ENCODE peak calls at places on chromosomes 2 and 18, in nine cellular contexts. G is tibial artery, V is WTC11, X is OCI-LY7, W is vagina, P is Panc1, Z is uterus, M is HCT116, E is GM10248. C is an unnamed sample.

GRCh38 chr2:35347561-35347960 is 1008.0 kb upstream of the CRIM1 start:
- DNase-seq in G (no peak), V (no peak), X (no peak), W (no peak), P (no peak), Z (no peak), M (no peak), E (no peak), C (no peak)

GRCh38 chr18:73136134-73136533 is 268.3 kb upstream of the NETO1 start:
- DNase-seq in G (no peak), V (no peak), X (no peak), W (no peak), P (no peak), Z (no peak), M (no peak), E (peak), C (no peak)

GRCh38 chr2:146119586-146119985 is 1599.7 kb upstream of the ZEB2 start:
- DNase-seq in G (no peak), V (no peak), X (no peak), W (no peak), P (no peak), Z (no peak), M (no peak), E (no peak), C (no peak)

GRCh38 chr2:189260361-189260761 is 80.8 kb upstream of the COL5A2 start:
- DNase-seq in G (no peak), V (no peak), X (no peak), W (no peak), P (no peak), Z (no peak), M (no peak), E (no peak), C (no peak)

GRCh38 chr2:177467646-177468045 is 75.1 kb downstream of the AGPS start:
- DNase-seq in G (no peak), V (no peak), X (no peak), W (no peak), P (no peak), Z (no peak), M (no peak), E (no peak), C (no peak)

GRCh38 chr2:146324954-146325353 is 1519.9 kb upstream of the ACVR2A start:
- DNase-seq in G (no peak), V (no peak), X (no peak), W (no peak), P (no peak), Z (no peak), M (no peak), E (no peak), C (no peak)

GRCh38 chr2:6863792-6864191 is 1.9 kb downstream of the CMPK2 start:
- DNase-seq in G (no peak), V (no peak), X (no peak), W (no peak), P (no peak), Z (peak), M (no peak), E (no peak), C (no peak)

GRCh38 chr2:162890690-162891311 is 52.2 kb upstream of the KCNH7 start:
- DNase-seq in G (no peak), V (peak), X (peak), W (no peak), P (peak), Z (no peak), M (peak), E (peak), C (peak)

GRCh38 chr2:8575810-8576423 is 105.9 kb upstream of the ID2 start:
- DNase-seq in G (no peak), V (no peak), X (peak), W (peak), P (no peak), Z (no peak), M (no peak), E (no peak), C (no peak)

GRCh38 chr2:68734688-68735525 is at the start of gene ARHGAP25:
- DNase-seq in G (no peak), V (no peak), X (peak), W (peak), P (no peak), Z (no peak), M (no peak), E (peak), C (no peak)

GRCh38 chr2:183284606-183285005 is 160.4 kb downstream of the NUP35 start:
- DNase-seq in G (no peak), V (no peak), X (no peak), W (no peak), P (no peak), Z (no peak), M (no peak), E (no peak), C (no peak)

GRCh38 chr2:30522421-30522820 is 75.4 kb downstream of the LCLAT1 start:
- DNase-seq in G (no peak), V (no peak), X (no peak), W (no peak), P (no peak), Z (no peak), M (no peak), E (no peak), C (no peak)

GRCh38 chr2:195411219-195411687 is 245.8 kb upstream of the SLC39A10 start:
- DNase-seq in G (no peak), V (no peak), X (no peak), W (no peak), P (no peak), Z (no peak), M (no peak), E (no peak), C (no peak)

GRCh38 chr2:217928324-217929293 is 74.2 kb downstream of the TNS1 start:
- DNase-seq in G (peak), V (no peak), X (no peak), W (no peak), P (no peak), Z (peak), M (no peak), E (no peak), C (no peak)

GRCh38 chr2:25756444-25757022 is 83.2 kb upstream of the DTNB start:
- DNase-seq in G (no peak), V (no peak), X (no peak), W (no peak), P (no peak), Z (no peak), M (no peak), E (no peak), C (no peak)

GRCh38 chr18:71583291-71583690 is 960.9 kb downstream of the CBLN2 start:
- DNase-seq in G (no peak), V (no peak), X (no peak), W (no peak), P (no peak), Z (no peak), M (no peak), E (no peak), C (no peak)
- TF ChIP-seq CTCF in G (no peak), V (no peak), X (no peak), W (no peak), P (no peak), Z (no peak), M (no peak), E (no peak), C (no peak)

DNA sequence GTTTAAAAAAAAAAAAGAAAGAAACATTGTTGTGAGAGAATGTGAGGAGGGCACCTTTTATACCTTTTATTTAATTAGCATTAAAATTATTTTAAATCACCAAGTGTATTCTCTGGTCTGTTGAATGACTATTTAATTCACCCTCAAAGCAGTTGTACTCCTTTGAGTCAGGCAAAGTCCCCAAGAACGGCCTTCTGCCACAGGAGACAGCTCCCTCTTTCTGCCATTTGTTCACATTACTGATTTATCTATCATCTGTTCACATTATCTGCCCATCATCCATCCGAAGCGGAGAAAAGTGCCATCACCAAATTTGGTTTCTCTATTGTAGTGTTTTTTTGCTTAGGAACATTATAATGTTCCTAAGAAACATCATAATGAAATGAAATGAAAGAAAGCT is 240.7 kb upstream of the DPP10 start:
- DNase-seq in G (no peak), V (no peak), X (peak), W (no peak), P (no peak), Z (no peak), M (no peak), E (no peak), C (no peak)
- TF ChIP-seq CTCF in G (no peak), V (no peak), X (peak), W (no peak), P (no peak), Z (no peak), M (peak), E (no peak), C (no peak)

GRCh38 chr2:61176755-61177726 is 15.1 kb downstream of the C2orf74 start:
- DNase-seq in G (peak), V (peak), X (peak), W (no peak), P (peak), Z (peak), M (peak), E (peak), C (peak)
- TF ChIP-seq CTCF in G (no peak), V (no peak), X (peak), W (no peak), P (no peak), Z (no peak), M (no peak), E (no peak), C (no peak)

GRCh38 chr2:53018830-53019425 is 748.7 kb upstream of the CHAC2 start:
- DNase-seq in G (no peak), V (no peak), X (no peak), W (no peak), P (no peak), Z (no peak), M (no peak), E (no peak), C (no peak)
- TF ChIP-seq CTCF in G (no peak), V (no peak), X (peak), W (no peak), P (no peak), Z (no peak), M (peak), E (no peak), C (peak)

GRCh38 chr2:166375736-166376487 is at the start of gene SCN9A:
- DNase-seq in G (peak), V (peak), X (no peak), W (no peak), P (no peak), Z (peak), M (no peak), E (peak), C (peak)
- TF ChIP-seq CTCF in G (no peak), V (no peak), X (no peak), W (no peak), P (no peak), Z (no peak), M (no peak), E (no peak), C (no peak)

DNA sequence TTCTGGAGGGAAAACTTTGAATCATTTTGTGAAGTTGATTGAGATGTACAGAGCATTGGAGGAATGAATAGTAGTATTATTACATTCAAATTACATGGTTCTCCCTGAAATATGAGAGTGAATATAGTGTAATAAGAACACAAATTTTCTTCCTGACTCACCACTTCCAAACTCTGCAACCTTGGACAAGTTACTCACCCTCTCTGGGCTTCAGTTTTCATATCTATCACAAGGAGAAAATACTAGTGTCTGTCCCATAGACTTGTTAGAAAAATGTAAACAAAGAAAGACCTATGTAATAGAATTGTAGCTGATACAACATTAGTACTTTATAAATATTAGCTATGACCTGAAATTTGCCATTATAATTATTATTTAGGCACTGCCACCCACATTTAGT is 150.8 kb downstream of the LRRTM1 start:
- DNase-seq in G (no peak), V (no peak), X (no peak), W (no peak), P (no peak), Z (no peak), M (no peak), E (no peak), C (no peak)
- TF ChIP-seq CTCF in G (no peak), V (no peak), X (no peak), W (no peak), P (no peak), Z (no peak), M (no peak), E (no peak), C (no peak)

DNA sequence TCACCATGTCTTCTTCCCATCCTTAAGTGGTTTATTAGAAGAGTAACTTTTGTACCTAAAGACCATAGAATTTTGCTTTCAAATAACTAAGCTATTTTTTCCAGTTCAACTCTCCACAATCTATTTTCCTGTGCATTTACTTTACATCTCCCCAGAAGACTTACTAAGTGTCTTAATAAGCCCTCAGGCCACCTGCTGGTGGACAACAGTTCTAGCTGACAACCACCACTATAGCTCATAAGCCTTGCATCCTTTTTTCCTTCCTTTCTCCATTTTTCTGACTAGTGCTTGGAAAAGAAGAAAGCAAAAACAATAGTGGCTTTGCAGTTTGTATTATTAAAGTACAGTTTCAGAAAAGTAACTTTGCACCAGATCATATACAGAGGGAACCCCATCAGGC is 149.5 kb upstream of the TMEM200C start:
- DNase-seq in G (no peak), V (no peak), X (no peak), W (no peak), P (no peak), Z (no peak), M (no peak), E (no peak), C (no peak)
- TF ChIP-seq CTCF in G (no peak), V (no peak), X (peak), W (no peak), P (no peak), Z (no peak), M (no peak), E (no peak), C (no peak)

DNA sequence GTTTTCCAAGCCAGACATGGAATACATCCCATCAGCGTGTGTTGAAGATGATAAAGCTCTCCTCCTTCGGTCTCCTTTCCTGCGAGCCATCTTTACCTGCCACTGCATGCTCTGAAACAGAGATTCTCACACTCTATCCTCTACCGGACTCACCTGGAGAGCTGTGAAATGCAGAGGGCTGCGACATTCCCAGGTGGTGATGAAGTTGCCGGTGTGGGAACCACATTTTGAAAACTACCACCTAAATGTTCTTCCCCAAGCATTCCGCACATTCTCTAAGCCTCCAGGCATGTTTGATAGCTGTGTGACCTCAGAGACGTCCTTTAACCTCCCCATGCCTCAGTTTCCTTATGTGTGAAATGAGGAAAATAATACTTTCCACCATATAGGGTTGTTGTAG is 226.2 kb upstream of the RAB6C start:
- DNase-seq in G (peak), V (no peak), X (no peak), W (no peak), P (no peak), Z (no peak), M (no peak), E (no peak), C (no peak)
- TF ChIP-seq CTCF in G (no peak), V (no peak), X (no peak), W (no peak), P (no peak), Z (no peak), M (no peak), E (no peak), C (no peak)

GRCh38 chr2:238835726-238836301 is 12.1 kb upstream of the TWIST2 start:
- DNase-seq in G (no peak), V (peak), X (no peak), W (no peak), P (no peak), Z (no peak), M (no peak), E (no peak), C (no peak)
- TF ChIP-seq CTCF in G (no peak), V (no peak), X (peak), W (no peak), P (peak), Z (no peak), M (peak), E (no peak), C (peak)

C was measured in nephron progenitor cell.